ENCODE peak calls at places on chromosomes 1 and 21, in ten cellular contexts. Q is retina, K is HL-60, I is left colon, C is NCI-H1930, T is bronchial epithelial cell, E is cerebellar nuclear complex, O is EL, X is lower leg skin, A is BE2C. V is an unnamed sample.
A peak's percentile ranks its signal among the peaks of the same experiment; 100 is the strongest.

GRCh38 chr1:10283318-10283984 is 73.1 kb downstream of the KIF1B start:
- DNase-seq in X (no peak), Q (no peak), O (no peak), T (no peak), E (no peak), K (no peak), I (no peak), A (peak; percentile 5), C (no peak), V (no peak)

GRCh38 chr1:234770924-234771540 is 161.1 kb upstream of the IRF2BP2 start:
- DNase-seq in I (no peak), X (no peak), C (no peak), E (no peak), T (no peak), Q (no peak), A (no peak), O (no peak), K (no peak), V (no peak)

GRCh38 chr1:192109576-192109975 is 48.7 kb upstream of the RGS18 start:
- DNase-seq in E (no peak), A (no peak), Q (no peak), K (no peak), T (no peak), C (no peak), O (no peak), I (no peak), X (no peak), V (no peak)

GRCh38 chr1:171898956-171899355 is 57.7 kb downstream of the DNM3 start:
- DNase-seq in T (peak; percentile 93), E (no peak), I (no peak), A (no peak), K (no peak), C (peak; percentile 57), O (no peak), X (no peak), Q (peak; percentile 70), V (peak; percentile 92)

GRCh38 chr1:56120021-56120420 is 459.3 kb downstream of the PLPP3 start:
- DNase-seq in A (no peak), O (peak; percentile 45), T (peak; percentile 5), K (no peak), E (no peak), Q (no peak), X (no peak), C (no peak), I (no peak), V (no peak)

GRCh38 chr1:25996966-25997758 is 701 bp downstream of the PAFAH2 start:
- DNase-seq in E (no peak), T (peak; percentile 33), A (peak; percentile 53), X (peak; percentile 47), O (peak; percentile 69), C (no peak), Q (peak; percentile 30), K (peak; percentile 98), I (peak; percentile 11), V (peak; percentile 52)

GRCh38 chr1:207869859-207870258 is 41.1 kb downstream of the CD34 start:
- DNase-seq in E (no peak), I (no peak), O (no peak), C (no peak), K (no peak), A (no peak), T (no peak), Q (no peak), X (no peak), V (no peak)

GRCh38 chr1:226797151-226797550 is 58.1 kb upstream of the ITPKB start:
- DNase-seq in E (no peak), K (no peak), O (no peak), X (no peak), T (no peak), C (no peak), Q (no peak), I (no peak), A (no peak), V (no peak)

GRCh38 chr1:27099154-27099903 is 55.6 kb downstream of the SLC9A1 start:
- DNase-seq in I (peak; percentile 52), Q (peak; percentile 73), A (peak; percentile 76), E (no peak), K (no peak), O (peak; percentile 85), X (no peak), C (no peak), T (peak; percentile 63), V (peak; percentile 87)

GRCh38 chr21:42403611-42404231 is at the start of gene UBASH3A:
- DNase-seq in T (no peak), Q (no peak), X (no peak), E (no peak), K (no peak), I (no peak), O (no peak), A (no peak), C (no peak), V (no peak)

GRCh38 chr1:15153184-15153841 is at the start of gene TMEM51:
- DNase-seq in O (peak; percentile 73), A (peak; percentile 87), Q (peak; percentile 90), C (peak; percentile 83), K (no peak), X (no peak), T (peak; percentile 64), E (no peak), I (peak; percentile 88), V (peak; percentile 93)

GRCh38 chr1:153404768-153405167 is 11.6 kb upstream of the S100A7A start:
- DNase-seq in O (peak; percentile 6), T (no peak), E (no peak), Q (no peak), X (peak; percentile 21), I (peak; percentile 43), K (no peak), C (no peak), A (peak; percentile 47), V (peak; percentile 56)

GRCh38 chr1:53945183-53945432 is 391 bp downstream of the IFT25 start:
- DNase-seq in E (no peak), Q (no peak), T (peak; percentile 10), A (no peak), I (no peak), C (no peak), O (no peak), K (no peak), X (no peak), V (no peak)

GRCh38 chr21:39434950-39435349 is 10.6 kb downstream of the LCA5L start:
- DNase-seq in O (no peak), T (peak; percentile 17), A (no peak), E (no peak), I (no peak), C (no peak), Q (no peak), K (no peak), X (no peak), V (no peak)

GRCh38 chr21:26147535-26147934 is 23.0 kb downstream of the APP start:
- DNase-seq in A (no peak), C (no peak), K (no peak), X (no peak), T (no peak), I (no peak), O (no peak), E (no peak), Q (no peak), V (no peak)

GRCh38 chr1:159008744-159009188 is 941 bp upstream of the IFI16 start:
- DNase-seq in I (no peak), C (no peak), Q (no peak), O (peak; percentile 37), A (no peak), E (no peak), T (no peak), K (peak; percentile 38), X (peak; percentile 29), V (no peak)

GRCh38 chr1:27331922-27332321 is 9.9 kb upstream of the SYTL1 start:
- DNase-seq in Q (no peak), T (no peak), K (no peak), A (no peak), I (no peak), C (no peak), X (no peak), O (no peak), E (no peak), V (no peak)

GRCh38 chr1:211352985-211353515 is 26.4 kb downstream of the TRAF5 start:
- DNase-seq in Q (no peak), C (no peak), X (no peak), T (peak; percentile 32), A (peak; percentile 71), E (no peak), O (peak; percentile 29), K (peak; percentile 12), I (peak; percentile 73), V (peak; percentile 86)

GRCh38 chr1:214332950-214333798 is 52.2 kb downstream of the SMYD2 start:
- DNase-seq in K (peak; percentile 10), T (no peak), I (peak; percentile 63), E (no peak), Q (peak; percentile 64), A (peak; percentile 58), O (peak; percentile 67), C (no peak), X (peak; percentile 50), V (peak; percentile 72)

GRCh38 chr1:198935371-198935921 is 296.6 kb downstream of the PTPRC start:
- DNase-seq in Q (peak; percentile 86), K (peak; percentile 63), X (peak; percentile 66), A (peak; percentile 88), I (peak; percentile 63), C (peak; percentile 86), O (peak; percentile 95), E (peak; percentile 69), T (peak; percentile 96), V (peak; percentile 100)

GRCh38 chr1:56331892-56332567 is 247.3 kb downstream of the PLPP3 start:
- DNase-seq in Q (peak; percentile 64), C (no peak), I (no peak), T (peak; percentile 27), A (no peak), E (no peak), K (no peak), X (no peak), O (peak; percentile 41), V (peak; percentile 20)

GRCh38 chr1:169052727-169053126 is 53.8 kb upstream of the ATP1B1 start:
- DNase-seq in T (no peak), C (no peak), X (no peak), O (no peak), I (peak; percentile 54), Q (no peak), E (no peak), A (no peak), K (no peak), V (no peak)

GRCh38 chr1:41791667-41792484 is 126.8 kb downstream of the HIVEP3 start:
- DNase-seq in O (no peak), X (no peak), K (no peak), C (no peak), T (no peak), E (no peak), I (no peak), Q (no peak), A (no peak), V (no peak)

GRCh38 chr1:152036316-152037216 is at the start of gene S100A11:
- DNase-seq in O (peak; percentile 88), X (peak; percentile 92), Q (peak; percentile 66), A (peak; percentile 88), K (peak; percentile 79), I (peak; percentile 96), C (no peak), T (peak; percentile 73), E (no peak), V (peak; percentile 88)

GRCh38 chr21:45130324-45130774 is 56.0 kb downstream of the ADARB1 start:
- DNase-seq in E (no peak), O (peak; percentile 77), Q (no peak), X (no peak), T (peak; percentile 76), A (no peak), C (no peak), K (no peak), I (no peak), V (no peak)

GRCh38 chr21:44778094-44778493 is 23.5 kb downstream of the UBE2G2 start:
- DNase-seq in K (no peak), A (no peak), T (no peak), Q (no peak), I (no peak), O (no peak), E (no peak), X (no peak), C (peak; percentile 14), V (peak; percentile 62)

GRCh38 chr1:58932820-58933598 is 149.2 kb upstream of the JUN start:
- DNase-seq in O (peak; percentile 88), T (peak; percentile 99), I (peak; percentile 88), K (peak; percentile 30), Q (no peak), C (no peak), X (peak; percentile 47), A (no peak), E (no peak), V (peak; percentile 99)

GRCh38 chr1:212688338-212689047 is 11.1 kb downstream of the BATF3 start:
- DNase-seq in O (peak; percentile 47), E (no peak), K (no peak), X (no peak), Q (no peak), T (no peak), A (no peak), C (no peak), I (no peak), V (no peak)

V was measured in DMS53.